ENCODE peak calls at places on chromosome 22, in six cellular contexts. One of them, this sample, is unnamed.

GRCh38 chr22:17770180-17771077 is 3.8 kb downstream of the BID start:
- DNase-seq in fibroblast of lung: no peak
- DNase-seq in activated naive CD4-positive, alpha-beta T cell treated with Interleukin-2 at 50 U/mL for 16 hours: no peak
- DNase-seq in omental fat pad: no peak
- DNase-seq in Ammon's horn: peak
- DNase-seq in GM20000: no peak
- DNase-seq in this sample: no peak

GRCh38 chr22:39456262-39457046 is at the start of gene MGAT3:
- DNase-seq in fibroblast of lung: no peak
- DNase-seq in activated naive CD4-positive, alpha-beta T cell treated with Interleukin-2 at 50 U/mL for 16 hours: no peak
- DNase-seq in omental fat pad: no peak
- DNase-seq in Ammon's horn: no peak
- DNase-seq in GM20000: no peak
- DNase-seq in this sample: no peak

GRCh38 chr22:48492371-48493320 is 1335.0 kb downstream of the BRD1 start:
- DNase-seq in fibroblast of lung: peak
- DNase-seq in activated naive CD4-positive, alpha-beta T cell treated with Interleukin-2 at 50 U/mL for 16 hours: no peak
- DNase-seq in omental fat pad: no peak
- DNase-seq in Ammon's horn: peak
- DNase-seq in GM20000: peak
- DNase-seq in this sample: peak

GRCh38 chr22:27475548-27475897 is 326.0 kb downstream of the MN1 start:
- DNase-seq in fibroblast of lung: no peak
- DNase-seq in activated naive CD4-positive, alpha-beta T cell treated with Interleukin-2 at 50 U/mL for 16 hours: no peak
- DNase-seq in omental fat pad: no peak
- DNase-seq in Ammon's horn: no peak
- DNase-seq in GM20000: no peak
- DNase-seq in this sample: no peak

GRCh38 chr22:48138855-48139254 is 1376.4 kb downstream of the TBC1D22A start:
- DNase-seq in fibroblast of lung: no peak
- DNase-seq in activated naive CD4-positive, alpha-beta T cell treated with Interleukin-2 at 50 U/mL for 16 hours: no peak
- DNase-seq in omental fat pad: no peak
- DNase-seq in Ammon's horn: no peak
- DNase-seq in GM20000: no peak
- DNase-seq in this sample: no peak

GRCh38 chr22:35150163-35151107 is 84.5 kb downstream of the ISX start:
- DNase-seq in fibroblast of lung: peak
- DNase-seq in activated naive CD4-positive, alpha-beta T cell treated with Interleukin-2 at 50 U/mL for 16 hours: peak
- DNase-seq in omental fat pad: no peak
- DNase-seq in Ammon's horn: peak
- DNase-seq in GM20000: peak
- DNase-seq in this sample: peak

GRCh38 chr22:40716116-40716515 is 36.8 kb downstream of the MCHR1 start:
- DNase-seq in fibroblast of lung: no peak
- DNase-seq in activated naive CD4-positive, alpha-beta T cell treated with Interleukin-2 at 50 U/mL for 16 hours: no peak
- DNase-seq in omental fat pad: no peak
- DNase-seq in Ammon's horn: no peak
- DNase-seq in GM20000: no peak
- DNase-seq in this sample: no peak

GRCh38 chr22:37454857-37455686 is 27.8 kb upstream of the ELFN2 start:
- DNase-seq in fibroblast of lung: peak
- DNase-seq in activated naive CD4-positive, alpha-beta T cell treated with Interleukin-2 at 50 U/mL for 16 hours: no peak
- DNase-seq in omental fat pad: no peak
- DNase-seq in Ammon's horn: no peak
- DNase-seq in GM20000: no peak
- DNase-seq in this sample: peak

GRCh38 chr22:47608421-47608820 is 846.0 kb downstream of the TBC1D22A start:
- DNase-seq in fibroblast of lung: no peak
- DNase-seq in activated naive CD4-positive, alpha-beta T cell treated with Interleukin-2 at 50 U/mL for 16 hours: no peak
- DNase-seq in omental fat pad: no peak
- DNase-seq in Ammon's horn: no peak
- DNase-seq in GM20000: no peak
- DNase-seq in this sample: no peak

GRCh38 chr22:40953446-40953845 is 2.3 kb downstream of the RBX1 start:
- DNase-seq in fibroblast of lung: peak
- DNase-seq in activated naive CD4-positive, alpha-beta T cell treated with Interleukin-2 at 50 U/mL for 16 hours: no peak
- DNase-seq in omental fat pad: no peak
- DNase-seq in Ammon's horn: no peak
- DNase-seq in GM20000: no peak
- DNase-seq in this sample: no peak

GRCh38 chr22:43185860-43186261 is 1.1 kb downstream of the TTLL12 start:
- DNase-seq in fibroblast of lung: peak
- DNase-seq in activated naive CD4-positive, alpha-beta T cell treated with Interleukin-2 at 50 U/mL for 16 hours: peak
- DNase-seq in omental fat pad: no peak
- DNase-seq in Ammon's horn: no peak
- DNase-seq in GM20000: no peak
- DNase-seq in this sample: peak

GRCh38 chr22:43859176-43859575 is 3.1 kb downstream of the SULT4A1 start:
- DNase-seq in fibroblast of lung: no peak
- DNase-seq in activated naive CD4-positive, alpha-beta T cell treated with Interleukin-2 at 50 U/mL for 16 hours: no peak
- DNase-seq in omental fat pad: no peak
- DNase-seq in Ammon's horn: no peak
- DNase-seq in GM20000: no peak
- DNase-seq in this sample: no peak

GRCh38 chr22:37472418-37473006 is 13.7 kb downstream of the MFNG start:
- DNase-seq in fibroblast of lung: no peak
- DNase-seq in activated naive CD4-positive, alpha-beta T cell treated with Interleukin-2 at 50 U/mL for 16 hours: peak
- DNase-seq in omental fat pad: no peak
- DNase-seq in Ammon's horn: no peak
- DNase-seq in GM20000: no peak
- DNase-seq in this sample: peak

GRCh38 chr22:27241430-27242110 is 560.0 kb downstream of the MN1 start:
- DNase-seq in fibroblast of lung: peak
- DNase-seq in activated naive CD4-positive, alpha-beta T cell treated with Interleukin-2 at 50 U/mL for 16 hours: no peak
- DNase-seq in omental fat pad: no peak
- DNase-seq in Ammon's horn: peak
- DNase-seq in GM20000: no peak
- DNase-seq in this sample: no peak

GRCh38 chr22:33917744-33918406 is 2.4 kb downstream of the LARGE1 start:
- DNase-seq in fibroblast of lung: peak
- DNase-seq in activated naive CD4-positive, alpha-beta T cell treated with Interleukin-2 at 50 U/mL for 16 hours: no peak
- DNase-seq in omental fat pad: no peak
- DNase-seq in Ammon's horn: peak
- DNase-seq in GM20000: peak
- DNase-seq in this sample: no peak

GRCh38 chr22:47151490-47151889 is 389.0 kb downstream of the TBC1D22A start:
- DNase-seq in fibroblast of lung: peak
- DNase-seq in activated naive CD4-positive, alpha-beta T cell treated with Interleukin-2 at 50 U/mL for 16 hours: no peak
- DNase-seq in omental fat pad: no peak
- DNase-seq in Ammon's horn: no peak
- DNase-seq in GM20000: no peak
- DNase-seq in this sample: no peak

GRCh38 chr22:39253427-39254070 is 8.8 kb upstream of the PDGFB start:
- DNase-seq in fibroblast of lung: peak
- DNase-seq in activated naive CD4-positive, alpha-beta T cell treated with Interleukin-2 at 50 U/mL for 16 hours: peak
- DNase-seq in omental fat pad: no peak
- DNase-seq in Ammon's horn: peak
- DNase-seq in GM20000: peak
- DNase-seq in this sample: no peak

GRCh38 chr22:33166206-33166605 is 108.0 kb upstream of the SYN3 start:
- DNase-seq in fibroblast of lung: no peak
- DNase-seq in activated naive CD4-positive, alpha-beta T cell treated with Interleukin-2 at 50 U/mL for 16 hours: no peak
- DNase-seq in omental fat pad: no peak
- DNase-seq in Ammon's horn: no peak
- DNase-seq in GM20000: no peak
- DNase-seq in this sample: no peak

GRCh38 chr22:42268852-42269406 is 1.5 kb downstream of the TCF20 start:
- DNase-seq in fibroblast of lung: no peak
- DNase-seq in activated naive CD4-positive, alpha-beta T cell treated with Interleukin-2 at 50 U/mL for 16 hours: no peak
- DNase-seq in omental fat pad: no peak
- DNase-seq in Ammon's horn: no peak
- DNase-seq in GM20000: no peak
- DNase-seq in this sample: no peak

GRCh38 chr22:37016134-37016910 is 2.9 kb downstream of the TST start:
- DNase-seq in fibroblast of lung: no peak
- DNase-seq in activated naive CD4-positive, alpha-beta T cell treated with Interleukin-2 at 50 U/mL for 16 hours: no peak
- DNase-seq in omental fat pad: no peak
- DNase-seq in Ammon's horn: no peak
- DNase-seq in GM20000: no peak
- DNase-seq in this sample: no peak

This sample was measured in HuH-7.5.